ENCODE peak calls at places on chromosome X, in seven cellular contexts. K is esophagus squamous epithelium; M is ureter; E is CD14-positive monocyte; S is stimulated activated CD4-positive, alpha-beta T cell treated with anti-CD3 and anti-CD28 coated beads, Interleukin-15, amount 100 ng/mL, for 1 hour; X is neural progenitor cell; F is islet precursor cell. B is an unnamed sample.

GRCh38 chrX:78619829-78620228 is 39.3 kb downstream of the RTL3 start:
- DNase-seq in K (no peak), M (no peak), E (no peak), S (no peak), X (no peak), F (no peak), B (no peak)

GRCh38 chrX:2266445-2267349 is 234.1 kb downstream of the DHRSX start:
- DNase-seq in K (no peak), M (no peak), E (no peak), S (no peak), X (no peak), F (no peak), B (peak)

GRCh38 chrX:119895843-119896326 is at the start of gene AKAP14:
- DNase-seq in K (no peak), M (no peak), E (no peak), S (no peak), X (no peak), F (no peak), B (no peak)

GRCh38 chrX:82070948-82071347 is 869.0 kb downstream of the SH3BGRL start:
- DNase-seq in K (no peak), M (no peak), E (no peak), S (no peak), X (no peak), F (no peak), B (no peak)

GRCh38 chrX:141903400-141904155 is at the start of gene MAGEC1:
- DNase-seq in K (no peak), M (no peak), E (no peak), S (no peak), X (no peak), F (no peak), B (no peak)

GRCh38 chrX:46216406-46216805 is 328.8 kb downstream of the ZNF674 start:
- DNase-seq in K (no peak), M (no peak), E (no peak), S (no peak), X (no peak), F (no peak), B (no peak)

GRCh38 chrX:134868766-134869495 is 121.9 kb upstream of the SMIM10 start:
- DNase-seq in K (no peak), M (no peak), E (no peak), S (no peak), X (no peak), F (no peak), B (no peak)

GRCh38 chrX:124476562-124476961 is 130.2 kb downstream of the SH2D1A start:
- DNase-seq in K (no peak), M (no peak), E (no peak), S (no peak), X (no peak), F (no peak), B (no peak)

GRCh38 chrX:38061335-38061734 is 55.0 kb downstream of the SYTL5 start:
- DNase-seq in K (no peak), M (no peak), E (no peak), S (no peak), X (no peak), F (no peak), B (no peak)

GRCh38 chrX:12881914-12882313 is 15.0 kb downstream of the TLR7 start:
- DNase-seq in K (no peak), M (no peak), E (no peak), S (no peak), X (no peak), F (no peak), B (no peak)

GRCh38 chrX:108641589-108642272 is 94.6 kb downstream of the IRS4 start:
- DNase-seq in K (no peak), M (no peak), E (no peak), S (no peak), X (no peak), F (no peak), B (no peak)

GRCh38 chrX:38692961-38693360 is 108.3 kb upstream of the MID1IP1 start:
- DNase-seq in K (no peak), M (no peak), E (no peak), S (no peak), X (no peak), F (no peak), B (no peak)

GRCh38 chrX:7110821-7111276 is 36.7 kb upstream of the STS start:
- DNase-seq in K (no peak), M (no peak), E (no peak), S (no peak), X (no peak), F (no peak), B (no peak)

GRCh38 chrX:151759041-151759440 is 24.5 kb downstream of the CNGA2 start:
- DNase-seq in K (no peak), M (no peak), E (no peak), S (no peak), X (no peak), F (no peak), B (no peak)

GRCh38 chrX:1468250-1468772 is 15.6 kb upstream of the ASMTL start:
- DNase-seq in K (no peak), M (peak), E (peak), S (peak), X (no peak), F (peak), B (peak)

GRCh38 chrX:121128946-121129345 is 81.5 kb downstream of the GLUD2 start:
- DNase-seq in K (no peak), M (no peak), E (no peak), S (no peak), X (no peak), F (no peak), B (no peak)

B was measured in central memory CD8-positive, alpha-beta T cell.